ENCODE peak calls at places on chromosome 18, in seven cellular contexts. F is body of pancreas; X is GM04504; P is pons; V is stimulated activated naive CD4-positive, alpha-beta T cell; E is NCI-H510A treated with DMSO at 0.1 percent for 48 hours; N is CD8-positive, alpha-beta T cell. G is an unnamed sample.
A peak's percentile ranks its signal among the peaks of the same experiment; 100 is the strongest.

GRCh38 chr18:53698907-53699306 is 525.6 kb downstream of the MBD2 start:
- DNase-seq in E (peak; percentile 55), V (no peak), F (no peak), X (peak; percentile 28), N (no peak), P (peak; percentile 62), G (no peak)

GRCh38 chr18:44231936-44232335 is 448.8 kb upstream of the SETBP1 start:
- DNase-seq in N (no peak), X (no peak), F (no peak), V (no peak), E (no peak), P (no peak), G (no peak)

GRCh38 chr18:42298744-42299685 is 344.0 kb downstream of the PIK3C3 start:
- DNase-seq in P (peak; percentile 92), N (peak; percentile 57), X (peak; percentile 43), F (peak; percentile 71), V (no peak), E (peak; percentile 97), G (peak; percentile 36)

GRCh38 chr18:73715228-73715670 is 432.4 kb downstream of the FBXO15 start:
- DNase-seq in F (no peak), E (peak; percentile 82), P (no peak), N (no peak), X (no peak), V (no peak), G (no peak)

GRCh38 chr18:44592639-44593038 is 88.0 kb upstream of the SETBP1 start:
- DNase-seq in F (no peak), P (peak; percentile 43), E (no peak), X (no peak), N (no peak), V (no peak), G (no peak)

GRCh38 chr18:9987355-9987754 is 73.5 kb downstream of the VAPA start:
- DNase-seq in V (no peak), P (no peak), X (no peak), N (no peak), E (no peak), F (peak; percentile 35), G (no peak)

GRCh38 chr18:63365909-63366269 is 1.1 kb downstream of the KDSR start:
- DNase-seq in N (peak; percentile 50), F (no peak), V (no peak), E (no peak), P (peak; percentile 41), X (no peak), G (no peak)

GRCh38 chr18:54684786-54685185 is 93.7 kb downstream of the DYNAP start:
- DNase-seq in X (no peak), N (no peak), P (no peak), F (peak; percentile 14), E (no peak), V (no peak), G (no peak)

GRCh38 chr18:45670281-45670962 is 53.6 kb upstream of the SLC14A1 start:
- DNase-seq in E (no peak), N (no peak), V (peak; percentile 11), F (peak; percentile 13), X (no peak), P (no peak), G (peak; percentile 42)

GRCh38 chr18:35789543-35789942 is 182.9 kb upstream of the RMP24 start:
- DNase-seq in P (no peak), E (no peak), X (no peak), V (no peak), F (no peak), N (no peak), G (no peak)

GRCh38 chr18:3250237-3251107 is 2.9 kb downstream of the MYL12A start:
- DNase-seq in E (no peak), F (no peak), X (no peak), V (no peak), N (no peak), P (no peak), G (no peak)

GRCh38 chr18:41075212-41075611 is 879.8 kb upstream of the PIK3C3 start:
- DNase-seq in V (no peak), P (no peak), E (no peak), F (no peak), N (no peak), X (peak; percentile 28), G (no peak)

GRCh38 chr18:61699397-61700090 is 193.3 kb downstream of the RNF152 start:
- DNase-seq in E (no peak), V (no peak), N (no peak), F (no peak), X (no peak), P (no peak), G (no peak)

GRCh38 chr18:35485852-35486251 is 11.9 kb downstream of the INO80C start:
- DNase-seq in P (no peak), V (no peak), E (no peak), N (no peak), X (no peak), F (no peak), G (no peak)

GRCh38 chr18:35376393-35376741 is 770 bp downstream of the ZNF396 start:
- DNase-seq in V (no peak), N (peak; percentile 52), F (peak; percentile 38), E (peak; percentile 57), P (no peak), X (no peak), G (no peak)

GRCh38 chr18:5414546-5414945 is 119.0 kb upstream of the ZBTB14 start:
- DNase-seq in E (no peak), P (peak; percentile 77), X (no peak), V (no peak), N (no peak), F (no peak), G (no peak)

GRCh38 chr18:25465152-25465790 is 113.3 kb upstream of the ZNF521 start:
- DNase-seq in E (no peak), V (no peak), X (no peak), F (no peak), N (no peak), P (no peak), G (no peak)

GRCh38 chr18:76573325-76574025 is 78.4 kb upstream of the ZNF516 start:
- DNase-seq in X (no peak), E (peak; percentile 78), F (no peak), N (no peak), P (no peak), V (no peak), G (no peak)

GRCh38 chr18:25248755-25249154 is 103.2 kb downstream of the ZNF521 start:
- DNase-seq in P (no peak), E (no peak), N (no peak), X (no peak), F (no peak), V (no peak), G (no peak)

GRCh38 chr18:42784612-42785011 is 330.9 kb downstream of the RIT2 start:
- DNase-seq in F (no peak), N (no peak), E (no peak), P (no peak), V (no peak), X (no peak), G (no peak)

GRCh38 chr18:73479472-73479871 is 611.7 kb upstream of the NETO1 start:
- DNase-seq in V (no peak), P (no peak), F (no peak), X (peak; percentile 2), E (no peak), N (no peak), G (no peak)

GRCh38 chr18:80246656-80247402 is 485 bp downstream of the PARD6G start:
- DNase-seq in X (no peak), F (no peak), E (no peak), N (peak; percentile 49), P (no peak), V (no peak), G (no peak)

GRCh38 chr18:35827275-35827929 is 145.1 kb upstream of the RMP24 start:
- DNase-seq in N (no peak), V (no peak), E (peak; percentile 60), P (no peak), X (no peak), F (no peak), G (no peak)

GRCh38 chr18:59140287-59140885 is 702 bp downstream of the SEC11C start:
- DNase-seq in V (no peak), F (peak; percentile 20), P (peak; percentile 55), E (no peak), X (no peak), N (no peak), G (no peak)

GRCh38 chr18:35172451-35173035 is 68.3 kb upstream of the ZNF397 start:
- DNase-seq in P (no peak), E (peak; percentile 90), F (no peak), N (no peak), V (no peak), X (no peak), G (no peak)